ENCODE peak calls at places on chromosome 1, in nine cellular contexts. One of them, this sample, is unnamed.

GRCh38 chr1:111723091-111723806 is 15.9 kb downstream of the INKA2 start:
- DNase-seq in tibial artery: no peak
- DNase-seq in adrenal gland: no peak
- DNase-seq in GM23248: no peak
- DNase-seq in lower lobe of right lung: no peak
- DNase-seq in H9: no peak
- DNase-seq in CD8-positive, alpha-beta T cell: no peak
- DNase-seq in breast epithelium: no peak
- DNase-seq in ascending aorta: no peak
- DNase-seq in this sample: no peak

GRCh38 chr1:72000809-72001208 is 281.5 kb downstream of the NEGR1 start:
- DNase-seq in tibial artery: no peak
- DNase-seq in adrenal gland: no peak
- DNase-seq in GM23248: no peak
- DNase-seq in lower lobe of right lung: no peak
- DNase-seq in H9: peak; percentile 74
- DNase-seq in CD8-positive, alpha-beta T cell: no peak
- DNase-seq in breast epithelium: no peak
- DNase-seq in ascending aorta: no peak
- DNase-seq in this sample: no peak

GRCh38 chr1:61561666-61562065 is 163.3 kb downstream of the TM2D1 start:
- DNase-seq in tibial artery: no peak
- DNase-seq in adrenal gland: no peak
- DNase-seq in GM23248: peak; percentile 69
- DNase-seq in lower lobe of right lung: no peak
- DNase-seq in H9: no peak
- DNase-seq in CD8-positive, alpha-beta T cell: no peak
- DNase-seq in breast epithelium: no peak
- DNase-seq in ascending aorta: no peak
- DNase-seq in this sample: no peak

GRCh38 chr1:160400284-160400645 is at the start of gene VANGL2:
- DNase-seq in tibial artery: peak; percentile 31
- DNase-seq in adrenal gland: peak; percentile 19
- DNase-seq in GM23248: peak; percentile 35
- DNase-seq in lower lobe of right lung: peak; percentile 73
- DNase-seq in H9: peak; percentile 89
- DNase-seq in CD8-positive, alpha-beta T cell: peak; percentile 26
- DNase-seq in breast epithelium: peak; percentile 70
- DNase-seq in ascending aorta: peak; percentile 70
- DNase-seq in this sample: peak; percentile 86

GRCh38 chr1:209134001-209134400 is 449.5 kb upstream of the CAMK1G start:
- DNase-seq in tibial artery: no peak
- DNase-seq in adrenal gland: no peak
- DNase-seq in GM23248: no peak
- DNase-seq in lower lobe of right lung: no peak
- DNase-seq in H9: no peak
- DNase-seq in CD8-positive, alpha-beta T cell: no peak
- DNase-seq in breast epithelium: no peak
- DNase-seq in ascending aorta: no peak
- DNase-seq in this sample: no peak

GRCh38 chr1:156750932-156751723 is at the start of gene HDGF:
- DNase-seq in tibial artery: peak; percentile 56
- DNase-seq in adrenal gland: peak; percentile 65
- DNase-seq in GM23248: peak; percentile 73
- DNase-seq in lower lobe of right lung: peak; percentile 80
- DNase-seq in H9: no peak
- DNase-seq in CD8-positive, alpha-beta T cell: peak; percentile 20
- DNase-seq in breast epithelium: peak; percentile 55
- DNase-seq in ascending aorta: peak; percentile 77
- DNase-seq in this sample: peak; percentile 69

GRCh38 chr1:43991200-43991475 is 261 bp upstream of the CCDC24 start:
- DNase-seq in tibial artery: no peak
- DNase-seq in adrenal gland: no peak
- DNase-seq in GM23248: no peak
- DNase-seq in lower lobe of right lung: no peak
- DNase-seq in H9: no peak
- DNase-seq in CD8-positive, alpha-beta T cell: no peak
- DNase-seq in breast epithelium: no peak
- DNase-seq in ascending aorta: no peak
- DNase-seq in this sample: no peak

GRCh38 chr1:90400121-90400520 is 317.0 kb downstream of the BARHL2 start:
- DNase-seq in tibial artery: no peak
- DNase-seq in adrenal gland: no peak
- DNase-seq in GM23248: no peak
- DNase-seq in lower lobe of right lung: no peak
- DNase-seq in H9: no peak
- DNase-seq in CD8-positive, alpha-beta T cell: no peak
- DNase-seq in breast epithelium: no peak
- DNase-seq in ascending aorta: no peak
- DNase-seq in this sample: no peak

GRCh38 chr1:41493117-41493536 is 8.6 kb upstream of the EDN2 start:
- DNase-seq in tibial artery: no peak
- DNase-seq in adrenal gland: no peak
- DNase-seq in GM23248: peak; percentile 94
- DNase-seq in lower lobe of right lung: no peak
- DNase-seq in H9: no peak
- DNase-seq in CD8-positive, alpha-beta T cell: no peak
- DNase-seq in breast epithelium: no peak
- DNase-seq in ascending aorta: peak; percentile 76
- DNase-seq in this sample: no peak

GRCh38 chr1:41494351-41495170 is 10.1 kb upstream of the EDN2 start:
- DNase-seq in tibial artery: no peak
- DNase-seq in adrenal gland: no peak
- DNase-seq in GM23248: no peak
- DNase-seq in lower lobe of right lung: no peak
- DNase-seq in H9: no peak
- DNase-seq in CD8-positive, alpha-beta T cell: no peak
- DNase-seq in breast epithelium: no peak
- DNase-seq in ascending aorta: no peak
- DNase-seq in this sample: no peak

GRCh38 chr1:41493626-41494350 is 9.3 kb upstream of the EDN2 start:
- DNase-seq in tibial artery: no peak
- DNase-seq in adrenal gland: no peak
- DNase-seq in GM23248: no peak
- DNase-seq in lower lobe of right lung: no peak
- DNase-seq in H9: no peak
- DNase-seq in CD8-positive, alpha-beta T cell: no peak
- DNase-seq in breast epithelium: no peak
- DNase-seq in ascending aorta: no peak
- DNase-seq in this sample: no peak

GRCh38 chr1:41490911-41491310 is 6.4 kb upstream of the EDN2 start:
- DNase-seq in tibial artery: no peak
- DNase-seq in adrenal gland: no peak
- DNase-seq in GM23248: no peak
- DNase-seq in lower lobe of right lung: no peak
- DNase-seq in H9: no peak
- DNase-seq in CD8-positive, alpha-beta T cell: no peak
- DNase-seq in breast epithelium: no peak
- DNase-seq in ascending aorta: no peak
- DNase-seq in this sample: no peak

DNA sequence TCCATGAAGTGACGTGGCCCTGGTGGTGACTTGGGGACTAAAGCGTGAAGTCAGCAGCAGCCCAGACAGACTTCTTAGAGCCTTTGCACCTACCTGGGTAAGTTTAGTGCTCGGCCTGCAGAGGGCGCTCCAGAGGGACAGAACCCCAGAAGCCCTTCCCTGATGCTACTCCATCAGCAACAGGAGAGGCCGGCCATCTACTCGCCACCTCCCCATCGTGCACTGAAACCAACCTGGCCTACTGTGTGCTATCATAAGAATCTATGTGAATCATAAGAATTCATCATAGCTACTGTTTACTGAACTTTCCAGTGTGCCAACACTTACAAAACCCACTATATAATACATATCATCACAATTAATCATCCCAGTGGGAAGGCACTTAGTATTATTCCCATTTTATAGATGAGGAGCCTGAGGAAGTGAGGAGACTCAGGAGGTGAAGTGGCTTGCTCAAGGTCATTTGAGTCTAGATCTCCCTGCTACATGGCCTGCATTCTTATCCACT is 7.9 kb upstream of the EDN2 start:
- DNase-seq in tibial artery: no peak
- DNase-seq in adrenal gland: no peak
- DNase-seq in GM23248: peak; percentile 34
- DNase-seq in lower lobe of right lung: no peak
- DNase-seq in H9: peak; percentile 83
- DNase-seq in CD8-positive, alpha-beta T cell: no peak
- DNase-seq in breast epithelium: no peak
- DNase-seq in ascending aorta: no peak
- DNase-seq in this sample: no peak
- H3K27ac ChIP-seq in tibial artery: peak overlapping the region; percentile 39
- H3K27ac ChIP-seq in adrenal gland: no peak overlapping the region
- H3K27ac ChIP-seq in GM23248: no peak overlapping the region
- H3K27ac ChIP-seq in lower lobe of right lung: no peak overlapping the region
- H3K27ac ChIP-seq in H9: no peak overlapping the region
- H3K27ac ChIP-seq in CD8-positive, alpha-beta T cell: no peak overlapping the region
- H3K27ac ChIP-seq in breast epithelium: no peak overlapping the region
- H3K27ac ChIP-seq in ascending aorta: peak overlapping the region; percentile 67
- H3K27ac ChIP-seq in this sample: no peak overlapping the region

GRCh38 chr1:177068011-177068410 is 96.5 kb downstream of the ASTN1 start:
- DNase-seq in tibial artery: no peak
- DNase-seq in adrenal gland: no peak
- DNase-seq in GM23248: no peak
- DNase-seq in lower lobe of right lung: no peak
- DNase-seq in H9: no peak
- DNase-seq in CD8-positive, alpha-beta T cell: no peak
- DNase-seq in breast epithelium: no peak
- DNase-seq in ascending aorta: no peak
- DNase-seq in this sample: no peak

GRCh38 chr1:177065430-177065829 is 99.1 kb downstream of the ASTN1 start:
- DNase-seq in tibial artery: no peak
- DNase-seq in adrenal gland: no peak
- DNase-seq in GM23248: no peak
- DNase-seq in lower lobe of right lung: no peak
- DNase-seq in H9: no peak
- DNase-seq in CD8-positive, alpha-beta T cell: no peak
- DNase-seq in breast epithelium: no peak
- DNase-seq in ascending aorta: no peak
- DNase-seq in this sample: no peak

GRCh38 chr1:177063648-177064047 is 100.9 kb downstream of the ASTN1 start:
- DNase-seq in tibial artery: no peak
- DNase-seq in adrenal gland: no peak
- DNase-seq in GM23248: no peak
- DNase-seq in lower lobe of right lung: no peak
- DNase-seq in H9: no peak
- DNase-seq in CD8-positive, alpha-beta T cell: no peak
- DNase-seq in breast epithelium: no peak
- DNase-seq in ascending aorta: no peak
- DNase-seq in this sample: no peak

DNA sequence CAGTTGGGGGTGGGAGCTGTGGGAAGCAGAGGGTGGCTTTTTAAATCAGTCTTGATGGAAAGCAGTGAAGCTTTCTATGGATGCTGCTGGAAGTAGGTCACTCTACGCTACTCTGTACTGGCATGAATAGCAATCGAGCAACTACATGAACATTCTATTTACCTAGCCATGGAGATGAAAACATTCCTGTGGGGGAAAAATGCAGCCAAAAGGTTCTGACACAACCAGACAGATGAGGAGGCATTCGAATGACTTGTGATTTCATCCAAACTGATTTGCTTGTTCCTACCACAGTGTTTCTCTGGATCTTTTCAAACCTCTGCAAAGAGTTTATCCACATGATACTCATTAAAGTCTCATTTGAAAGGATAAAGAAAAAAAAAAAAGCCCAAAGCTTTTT is 95.0 kb downstream of the ASTN1 start:
- DNase-seq in tibial artery: no peak
- DNase-seq in adrenal gland: no peak
- DNase-seq in GM23248: no peak
- DNase-seq in lower lobe of right lung: no peak
- DNase-seq in H9: no peak
- DNase-seq in CD8-positive, alpha-beta T cell: no peak
- DNase-seq in breast epithelium: no peak
- DNase-seq in ascending aorta: no peak
- DNase-seq in this sample: no peak
- H3K27ac ChIP-seq in tibial artery: no peak overlapping the region
- H3K27ac ChIP-seq in adrenal gland: no peak overlapping the region
- H3K27ac ChIP-seq in GM23248: no peak overlapping the region
- H3K27ac ChIP-seq in lower lobe of right lung: no peak overlapping the region
- H3K27ac ChIP-seq in H9: no peak overlapping the region
- H3K27ac ChIP-seq in CD8-positive, alpha-beta T cell: no peak overlapping the region
- H3K27ac ChIP-seq in breast epithelium: peak overlapping the region; percentile 29
- H3K27ac ChIP-seq in ascending aorta: no peak overlapping the region
- H3K27ac ChIP-seq in this sample: no peak overlapping the region

GRCh38 chr1:191537030-191537429 is 621.2 kb upstream of the RGS18 start:
- DNase-seq in tibial artery: no peak
- DNase-seq in adrenal gland: no peak
- DNase-seq in GM23248: no peak
- DNase-seq in lower lobe of right lung: no peak
- DNase-seq in H9: no peak
- DNase-seq in CD8-positive, alpha-beta T cell: no peak
- DNase-seq in breast epithelium: no peak
- DNase-seq in ascending aorta: no peak
- DNase-seq in this sample: no peak

DNA sequence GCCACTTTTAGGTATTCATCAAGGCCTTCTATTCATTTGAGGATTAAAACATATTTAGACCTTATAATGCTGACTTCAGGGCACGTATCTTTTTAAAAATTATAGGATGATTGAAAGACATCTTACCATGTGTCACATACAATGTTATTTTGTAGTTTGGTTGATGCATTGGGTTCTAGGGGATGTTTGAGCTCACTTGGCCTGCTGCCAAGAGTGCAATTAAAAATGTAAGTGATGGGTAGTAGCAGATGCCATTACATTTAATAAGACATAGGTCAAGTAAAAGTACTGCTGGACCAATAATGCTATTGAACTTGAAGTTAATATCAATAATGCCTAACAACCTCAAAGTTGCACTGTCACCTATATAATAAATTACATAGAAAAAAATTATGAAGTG is 616.5 kb upstream of the RGS18 start:
- DNase-seq in tibial artery: no peak
- DNase-seq in adrenal gland: no peak
- DNase-seq in GM23248: no peak
- DNase-seq in lower lobe of right lung: no peak
- DNase-seq in H9: no peak
- DNase-seq in CD8-positive, alpha-beta T cell: no peak
- DNase-seq in breast epithelium: no peak
- DNase-seq in ascending aorta: no peak
- DNase-seq in this sample: no peak
- H3K27ac ChIP-seq in tibial artery: no peak overlapping the region
- H3K27ac ChIP-seq in adrenal gland: no peak overlapping the region
- H3K27ac ChIP-seq in GM23248: no peak overlapping the region
- H3K27ac ChIP-seq in lower lobe of right lung: no peak overlapping the region
- H3K27ac ChIP-seq in H9: no peak overlapping the region
- H3K27ac ChIP-seq in CD8-positive, alpha-beta T cell: no peak overlapping the region
- H3K27ac ChIP-seq in breast epithelium: no peak overlapping the region
- H3K27ac ChIP-seq in ascending aorta: no peak overlapping the region
- H3K27ac ChIP-seq in this sample: no peak overlapping the region

GRCh38 chr1:204450461-204451257 is 39.0 kb upstream of the PPP1R15B start:
- DNase-seq in tibial artery: no peak
- DNase-seq in adrenal gland: no peak
- DNase-seq in GM23248: no peak
- DNase-seq in lower lobe of right lung: no peak
- DNase-seq in H9: no peak
- DNase-seq in CD8-positive, alpha-beta T cell: no peak
- DNase-seq in breast epithelium: no peak
- DNase-seq in ascending aorta: no peak
- DNase-seq in this sample: peak; percentile 51

GRCh38 chr1:204453141-204453772 is 41.3 kb downstream of the PIK3C2B start:
- DNase-seq in tibial artery: no peak
- DNase-seq in adrenal gland: no peak
- DNase-seq in GM23248: no peak
- DNase-seq in lower lobe of right lung: no peak
- DNase-seq in H9: peak; percentile 47
- DNase-seq in CD8-positive, alpha-beta T cell: peak; percentile 62
- DNase-seq in breast epithelium: no peak
- DNase-seq in ascending aorta: no peak
- DNase-seq in this sample: no peak

GRCh38 chr1:204449631-204450280 is 38.1 kb upstream of the PPP1R15B start:
- DNase-seq in tibial artery: no peak
- DNase-seq in adrenal gland: no peak
- DNase-seq in GM23248: no peak
- DNase-seq in lower lobe of right lung: no peak
- DNase-seq in H9: no peak
- DNase-seq in CD8-positive, alpha-beta T cell: no peak
- DNase-seq in breast epithelium: no peak
- DNase-seq in ascending aorta: no peak
- DNase-seq in this sample: no peak

GRCh38 chr1:204448991-204449390 is 37.4 kb upstream of the PPP1R15B start:
- DNase-seq in tibial artery: no peak
- DNase-seq in adrenal gland: no peak
- DNase-seq in GM23248: no peak
- DNase-seq in lower lobe of right lung: no peak
- DNase-seq in H9: no peak
- DNase-seq in CD8-positive, alpha-beta T cell: no peak
- DNase-seq in breast epithelium: no peak
- DNase-seq in ascending aorta: no peak
- DNase-seq in this sample: no peak

DNA sequence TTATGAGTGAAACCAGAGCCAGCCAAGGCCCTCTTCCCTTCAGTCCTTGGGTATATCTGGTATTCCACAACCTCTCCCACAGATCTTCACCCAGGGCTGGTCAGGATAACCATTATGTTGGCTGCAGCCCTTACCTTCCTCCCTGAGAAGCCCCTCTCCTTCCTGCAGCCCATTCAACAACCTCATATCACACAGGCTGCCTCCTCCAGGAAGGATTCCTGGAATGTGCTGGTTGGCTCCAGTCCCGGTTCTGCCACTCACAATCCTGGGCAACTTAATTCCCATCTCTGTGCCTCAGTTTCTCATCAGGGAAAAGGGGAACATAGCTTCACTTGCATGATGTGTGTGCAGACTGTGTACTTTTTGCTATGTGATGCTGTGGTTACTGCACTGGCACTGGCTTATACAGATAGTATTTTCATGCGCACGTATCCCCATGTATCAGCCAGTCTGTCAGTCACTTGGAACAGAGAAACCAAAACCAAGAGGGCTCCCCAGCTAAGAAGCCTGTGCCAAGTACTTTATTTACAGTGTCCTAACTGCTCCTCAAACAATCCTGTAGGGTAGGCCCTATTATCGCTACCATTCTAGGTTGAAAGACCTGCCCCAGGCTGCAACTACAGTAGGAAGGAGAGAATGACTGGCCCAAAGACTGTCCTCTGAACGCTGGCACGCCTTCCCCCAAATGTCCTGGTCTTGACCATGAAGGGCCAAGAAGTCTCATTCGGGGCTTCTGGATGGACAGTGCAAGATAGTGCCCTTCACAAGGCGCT is 39.9 kb upstream of the PPP1R15B start:
- DNase-seq in tibial artery: no peak
- DNase-seq in adrenal gland: no peak
- DNase-seq in GM23248: no peak
- DNase-seq in lower lobe of right lung: no peak
- DNase-seq in H9: no peak
- DNase-seq in CD8-positive, alpha-beta T cell: no peak
- DNase-seq in breast epithelium: no peak
- DNase-seq in ascending aorta: no peak
- DNase-seq in this sample: no peak
- H3K27ac ChIP-seq in tibial artery: peak overlapping the region; percentile 64
- H3K27ac ChIP-seq in adrenal gland: no peak overlapping the region
- H3K27ac ChIP-seq in GM23248: no peak overlapping the region
- H3K27ac ChIP-seq in lower lobe of right lung: peak overlapping the region; percentile 58
- H3K27ac ChIP-seq in H9: no peak overlapping the region
- H3K27ac ChIP-seq in CD8-positive, alpha-beta T cell: no peak overlapping the region
- H3K27ac ChIP-seq in breast epithelium: peak overlapping the region; percentile 75
- H3K27ac ChIP-seq in ascending aorta: peak overlapping the region; percentile 87
- H3K27ac ChIP-seq in this sample: peak overlapping the region; percentile 20